ENCODE peak calls at places on chromosomes 7 and 10, in six cellular contexts. L is Panc1, V is OCI-LY7, R is IMR-90, Z is cardiac muscle cell, U is mesenchymal stem cell. N is an unnamed sample. For H3K4me1, the result is how much of the 10 kb centered on the place peaks cover.

GRCh38 chr10:111801841-111802240 is 381.7 kb downstream of the GPAM start:
- DNase-seq in Z (no peak), V (no peak), U (no peak), R (no peak), L (no peak), N (no peak)

GRCh38 chr10:92014620-92015019 is 91.0 kb downstream of the BTAF1 start:
- DNase-seq in U (no peak), V (no peak), L (no peak), Z (no peak), R (no peak), N (no peak)

GRCh38 chr10:29619273-29619672 is 15.5 kb downstream of the SVIL start:
- DNase-seq in R (peak), V (no peak), Z (peak), L (no peak), U (peak), N (no peak)

GRCh38 chr7:1889556-1890181 is 219.6 kb downstream of the ELFN1 start:
- DNase-seq in L (no peak), U (peak), Z (peak), R (peak), V (no peak), N (no peak)

GRCh38 chr10:93826355-93826754 is 67.4 kb upstream of the SLC35G1 start:
- DNase-seq in R (no peak), Z (peak), L (no peak), V (peak), U (peak), N (no peak)

GRCh38 chr7:40199076-40199802 is 64.4 kb downstream of the SUGCT start:
- DNase-seq in Z (peak), V (peak), L (no peak), R (peak), U (peak), N (no peak)

GRCh38 chr7:135728136-135728669 is at the start of gene SLC13A4:
- DNase-seq in U (no peak), L (no peak), Z (no peak), R (no peak), V (no peak), N (no peak)

GRCh38 chr10:123149568-123150228 is 1.8 kb downstream of the HMX2 start:
- DNase-seq in V (no peak), R (peak), L (no peak), Z (peak), U (peak), N (peak)

GRCh38 chr10:58641708-58642107 is 129.0 kb downstream of the BICC1 start:
- DNase-seq in R (peak), U (peak), V (no peak), Z (peak), L (no peak), N (no peak)

GRCh38 chr10:130050008-130050407 is 60.6 kb downstream of the C10orf143 start:
- DNase-seq in U (no peak), R (no peak), L (no peak), Z (no peak), V (no peak), N (no peak)

GRCh38 chr10:44628921-44629320 is 244.0 kb upstream of the CXCL12 start:
- DNase-seq in L (no peak), Z (peak), U (peak), V (no peak), R (peak), N (no peak)

GRCh38 chr7:70071786-70072185 is 473.5 kb downstream of the AUTS2 start:
- DNase-seq in Z (no peak), U (no peak), V (no peak), L (no peak), R (no peak), N (no peak)

GRCh38 chr7:77799078-77799964 is 748 bp downstream of the PHTF2 start:
- DNase-seq in R (peak), V (peak), Z (peak), U (peak), L (no peak), N (peak)

GRCh38 chr7:139598642-139599041 is 75.2 kb downstream of the CLEC2L start:
- DNase-seq in L (no peak), V (no peak), Z (peak), R (no peak), U (no peak), N (peak)

GRCh38 chr10:23095966-23096813 is 811 bp downstream of the MSRB2 start:
- DNase-seq in V (peak), U (peak), R (peak), Z (peak), L (no peak), N (peak)
- H3K27ac ChIP-seq in V (no peak), U (no peak), R (peak), Z (peak), L (peak), N (peak)

DNA sequence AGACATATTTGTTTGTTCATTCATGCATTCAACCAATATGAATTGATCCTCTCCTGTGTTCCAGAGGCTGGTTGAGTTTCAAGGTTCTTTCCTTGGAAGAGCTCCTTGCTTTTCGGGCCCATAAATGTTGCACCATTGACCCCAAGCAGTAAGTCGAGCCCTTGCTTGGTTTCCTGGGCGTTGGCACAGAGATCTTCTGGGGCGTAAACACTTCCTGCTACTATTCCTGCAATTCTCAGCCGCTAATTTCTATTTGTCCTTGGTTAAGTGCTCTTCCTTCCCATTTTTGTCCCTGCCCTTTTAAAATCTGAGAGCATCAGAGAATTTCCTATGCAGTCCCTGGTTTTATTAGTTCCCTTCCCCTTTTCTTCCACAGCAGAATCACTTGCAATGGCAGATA is 44.1 kb upstream of the ADRB1 start:
- DNase-seq in Z (no peak), V (no peak), L (no peak), U (no peak), R (no peak), N (no peak)
- H3K4me3 ChIP-seq in Z (no peak), V (no peak), L (no peak), U (no peak), R (no peak), N (no peak)

GRCh38 chr10:96584474-96584873 is 2.3 kb downstream of the TM9SF3 start:
- DNase-seq in U (no peak), Z (no peak), R (no peak), V (no peak), L (no peak), N (no peak)

GRCh38 chr10:96587255-96588059 is 645 bp upstream of the TM9SF3 start:
- DNase-seq in V (peak), Z (peak), U (peak), R (peak), L (peak), N (peak)

GRCh38 chr10:96586419-96587254 is at the start of gene TM9SF3:
- DNase-seq in R (peak), U (peak), L (no peak), Z (peak), V (peak), N (peak)

GRCh38 chr10:96584035-96584434 is 2.8 kb downstream of the TM9SF3 start:
- DNase-seq in U (no peak), R (no peak), V (no peak), L (no peak), Z (no peak), N (no peak)

GRCh38 chr10:96585726-96586418 is 940 bp downstream of the TM9SF3 start:
- DNase-seq in V (peak), Z (peak), U (peak), R (peak), L (no peak), N (no peak)
- H3K4me1 ChIP-seq in V (under half), Z (under half), U (under half), R (under half), L (under half), N (under half)

DNA sequence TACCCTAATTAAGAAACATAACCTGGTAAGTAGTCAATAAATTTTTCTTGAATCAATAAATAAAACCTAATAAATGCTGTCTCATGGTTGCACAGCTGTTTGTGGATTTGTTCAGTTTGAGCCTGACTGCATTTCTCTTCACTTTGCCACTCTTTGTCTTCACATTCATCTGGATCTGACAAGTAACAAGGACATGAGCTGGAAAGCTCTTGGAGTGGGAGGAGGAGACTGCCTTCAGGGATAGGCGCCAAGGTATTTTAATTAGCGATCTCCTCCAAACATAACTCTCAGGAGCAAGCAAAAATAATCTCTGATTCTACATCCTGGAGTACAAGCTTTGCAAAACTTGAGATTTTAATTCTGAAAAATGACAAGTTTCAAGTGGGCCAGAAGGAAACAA is 251.0 kb downstream of the BMPER start:
- DNase-seq in L (no peak), R (peak), V (no peak), U (peak), Z (peak), N (no peak)
- H3K27ac ChIP-seq in L (no peak), R (no peak), V (no peak), U (no peak), Z (peak), N (no peak)

GRCh38 chr7:157850481-157851444 is 514.0 kb downstream of the DNAJB6 start:
- DNase-seq in V (no peak), R (no peak), Z (no peak), U (no peak), L (no peak), N (no peak)

GRCh38 chr7:157849726-157850125 is 512.9 kb downstream of the DNAJB6 start:
- DNase-seq in L (no peak), U (no peak), Z (no peak), V (no peak), R (no peak), N (no peak)

GRCh38 chr7:157853076-157853788 is 516.4 kb downstream of the DNAJB6 start:
- DNase-seq in R (no peak), U (no peak), Z (no peak), L (no peak), V (no peak), N (no peak)

GRCh38 chr7:157853789-157854065 is 516.9 kb downstream of the DNAJB6 start:
- DNase-seq in Z (no peak), V (no peak), U (no peak), R (no peak), L (no peak), N (no peak)

GRCh38 chr7:157851501-157852067 is 514.8 kb downstream of the DNAJB6 start:
- DNase-seq in Z (no peak), L (no peak), R (no peak), V (no peak), U (no peak), N (peak)
- H3K4me3 ChIP-seq in Z (no peak), L (peak), R (no peak), V (no peak), U (no peak), N (no peak)

DNA sequence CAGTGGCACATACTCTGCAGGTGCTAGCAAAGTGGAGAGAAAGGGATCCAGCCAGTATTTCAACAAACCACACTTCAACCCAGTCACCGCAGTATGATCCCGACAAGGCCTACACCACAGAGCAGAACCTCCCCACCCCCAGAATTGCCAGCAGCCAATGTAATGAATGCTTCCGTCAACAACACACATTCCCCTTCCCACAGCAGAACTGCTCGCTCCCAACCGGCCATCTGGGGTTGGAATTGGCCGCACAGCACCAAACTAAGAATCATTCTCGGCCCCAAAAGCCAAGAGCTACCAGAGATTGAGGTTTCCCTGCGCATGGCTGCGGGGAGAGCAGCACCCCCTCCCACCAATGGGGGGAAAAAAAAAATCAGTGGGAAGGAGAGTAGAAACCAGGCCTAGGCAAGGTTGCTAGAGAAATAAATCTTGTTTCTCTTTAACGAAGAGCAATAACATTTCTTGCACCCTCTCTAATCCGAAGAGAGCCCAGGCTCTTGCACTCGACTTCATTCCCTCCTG is 1.1 kb downstream of the WASL start:
- DNase-seq in U (peak), V (peak), L (no peak), R (peak), Z (peak), N (peak)
- H3K4me1 ChIP-seq in U (under half), V (under half), L (under half), R (under half), Z (half or more), N (half or more)

N was measured in pancreas.